ENCODE peak calls at places on chromosomes 6 and 20, in four cellular contexts. O, D, G and Q are unnamed samples.

GRCh38 chr6:38549180-38549579 is 90.5 kb downstream of the BTBD9 start:
- DNase-seq in O (no peak), G (no peak), D (no peak), Q (no peak)

GRCh38 chr6:105711216-105711615 is 308.3 kb upstream of the PREP start:
- DNase-seq in D (no peak), O (no peak), G (no peak), Q (no peak)

GRCh38 chr20:15863735-15864134 is 709.5 kb downstream of the KIF16B start:
- DNase-seq in O (no peak), D (no peak), G (no peak), Q (no peak)

GRCh38 chr6:18035330-18035854 is 48.0 kb upstream of the KIF13A start:
- DNase-seq in O (no peak), D (no peak), G (no peak), Q (no peak)

GRCh38 chr6:89826029-89826528 is 3.6 kb upstream of the CASP8AP2 start:
- DNase-seq in O (peak; percentile 53), D (no peak), G (no peak), Q (no peak)

GRCh38 chr6:155377061-155377460 is 62.8 kb upstream of the TFB1M start:
- DNase-seq in G (no peak), D (no peak), O (peak; percentile 92), Q (no peak)

GRCh38 chr6:30955367-30956042 is 14.7 kb downstream of the MUCL3 start:
- DNase-seq in D (peak; percentile 32), O (peak; percentile 12), G (peak; percentile 85), Q (peak; percentile 52)

GRCh38 chr20:62361799-62362589 is 5.1 kb downstream of the LAMA5 start:
- DNase-seq in O (no peak), G (peak; percentile 60), D (no peak), Q (peak; percentile 55)

GRCh38 chr6:157096522-157096921 is 226.8 kb downstream of the TMEM242 start:
- DNase-seq in D (no peak), O (no peak), G (no peak), Q (no peak)

GRCh38 chr6:150409576-150410066 is 40.8 kb downstream of the IYD start:
- DNase-seq in O (peak; percentile 10), G (peak; percentile 74), D (no peak), Q (peak; percentile 71)

GRCh38 chr20:19449051-19449450 is 236.6 kb downstream of the SLC24A3 start:
- DNase-seq in O (no peak), D (no peak), G (peak; percentile 71), Q (no peak)

GRCh38 chr6:118350881-118351430 is 197.1 kb upstream of the PLN start:
- DNase-seq in G (no peak), D (no peak), O (no peak), Q (no peak)

GRCh38 chr6:56387621-56388413 is 140.4 kb upstream of the COL21A1 start:
- DNase-seq in D (no peak), G (peak; percentile 50), O (no peak), Q (peak; percentile 87)

GRCh38 chr20:24620937-24621519 is 151.6 kb downstream of the SYNDIG1 start:
- DNase-seq in D (no peak), O (no peak), G (no peak), Q (no peak)